ENCODE peak calls at places on chromosomes 2 and 18, in six cellular contexts. Z, G, J, Q, O and C are unnamed samples.

GRCh38 chr2:155109527-155109926 is 411.0 kb downstream of the KCNJ3 start:
- DNase-seq in Z (no peak), G (no peak), J (no peak), Q (no peak), O (no peak), C (no peak)

GRCh38 chr2:37615808-37616673 is 55.4 kb downstream of the CDC42EP3 start:
- DNase-seq in Z (no peak), G (no peak), J (no peak), Q (peak; percentile 90), O (no peak), C (no peak)

GRCh38 chr2:58866527-58866926 is 625.4 kb upstream of the FANCL start:
- DNase-seq in Z (no peak), G (no peak), J (no peak), Q (no peak), O (no peak), C (no peak)

GRCh38 chr18:51955136-51955535 is 384.9 kb upstream of the DCC start:
- DNase-seq in Z (no peak), G (no peak), J (no peak), Q (no peak), O (no peak), C (no peak)

GRCh38 chr2:43169091-43169936 is 57.1 kb downstream of the ZFP36L2 start:
- DNase-seq in Z (no peak), G (peak; percentile 49), J (no peak), Q (no peak), O (no peak), C (no peak)

GRCh38 chr2:84897773-84898172 is 7.7 kb upstream of the TMSB10 start:
- DNase-seq in Z (no peak), G (no peak), J (no peak), Q (no peak), O (no peak), C (no peak)

GRCh38 chr2:106053116-106053515 is 141.0 kb downstream of the UXS1 start:
- DNase-seq in Z (peak; percentile 31), G (peak; percentile 19), J (no peak), Q (no peak), O (peak; percentile 83), C (no peak)

GRCh38 chr2:55899881-55900280 is 23.7 kb downstream of the EFEMP1 start:
- DNase-seq in Z (peak; percentile 73), G (no peak), J (no peak), Q (no peak), O (no peak), C (no peak)

GRCh38 chr2:128467321-128467901 is 148.7 kb upstream of the HS6ST1 start:
- DNase-seq in Z (no peak), G (no peak), J (no peak), Q (peak; percentile 74), O (no peak), C (no peak)

GRCh38 chr2:99524056-99524455 is 34.2 kb upstream of the REV1 start:
- DNase-seq in Z (no peak), G (no peak), J (no peak), Q (no peak), O (no peak), C (no peak)

GRCh38 chr2:208254118-208254870 is 577 bp downstream of the IDH1 start:
- DNase-seq in Z (peak; percentile 66), G (no peak), J (peak; percentile 83), Q (peak; percentile 94), O (peak; percentile 83), C (no peak)

GRCh38 chr2:189254268-189254883 is 74.8 kb upstream of the COL5A2 start:
- DNase-seq in Z (peak; percentile 71), G (no peak), J (no peak), Q (peak; percentile 89), O (peak; percentile 71), C (no peak)

GRCh38 chr2:130332271-130333073 is 10.2 kb upstream of the IMP4 start:
- DNase-seq in Z (peak; percentile 81), G (peak; percentile 21), J (peak; percentile 65), Q (peak; percentile 93), O (peak; percentile 91), C (peak; percentile 26)

GRCh38 chr2:130328710-130329109 is 14.0 kb upstream of the IMP4 start:
- DNase-seq in Z (peak; percentile 32), G (no peak), J (no peak), Q (no peak), O (no peak), C (no peak)

DNA sequence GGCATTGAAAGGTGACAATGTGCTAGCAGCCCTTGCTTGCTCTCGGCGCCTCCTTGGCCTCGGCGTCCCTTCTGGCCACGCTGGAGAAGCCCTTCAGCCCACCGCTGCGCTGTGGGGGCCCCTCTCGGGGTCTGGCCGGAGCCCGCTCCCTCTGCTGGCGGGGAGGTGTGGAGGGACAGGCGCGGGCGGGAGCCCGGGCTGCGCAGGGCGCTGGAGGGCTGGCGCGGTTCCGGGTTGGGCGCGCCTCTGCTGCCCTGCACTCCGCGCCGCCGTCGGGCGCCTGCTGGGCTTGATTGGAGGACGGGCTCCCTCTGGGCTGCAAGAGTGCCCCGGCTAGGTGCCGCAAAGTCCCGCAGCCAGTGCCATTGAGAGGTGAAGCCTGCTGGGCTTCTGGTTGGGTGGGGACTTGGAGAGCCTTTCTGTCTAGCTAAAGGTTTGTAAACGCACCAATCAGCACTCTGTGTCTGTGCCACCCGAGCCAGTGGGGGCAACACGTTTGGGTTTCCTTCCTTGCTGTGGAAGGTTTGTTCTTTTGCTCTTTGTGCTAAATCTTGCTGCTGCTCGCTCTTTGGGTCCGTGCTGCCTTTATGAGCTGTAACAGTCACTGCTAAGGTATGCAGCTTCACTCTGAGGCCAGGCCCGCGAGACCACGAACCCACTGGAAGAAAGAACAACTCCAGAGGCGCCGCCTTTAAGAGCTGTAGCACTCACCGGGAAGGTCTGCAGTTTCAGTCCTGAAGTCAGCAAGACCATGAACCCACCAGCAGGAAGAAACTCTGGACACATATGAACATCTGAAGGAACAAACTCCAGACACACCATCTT is 14.8 kb upstream of the IMP4 start:
- DNase-seq in Z (peak; percentile 71), G (peak; percentile 41), J (no peak), Q (no peak), O (peak; percentile 57), C (no peak)
- TF ChIP-seq CTCF in Z (no peak), G (no peak), J (no peak), Q (no peak), O (no peak), C (no peak)

GRCh38 chr2:238573065-238573778 is 146.5 kb downstream of the ASB1 start:
- DNase-seq in Z (no peak), G (no peak), J (no peak), Q (no peak), O (no peak), C (no peak)

GRCh38 chr2:238570926-238571325 is 144.2 kb downstream of the ASB1 start:
- DNase-seq in Z (no peak), G (no peak), J (no peak), Q (no peak), O (no peak), C (no peak)

GRCh38 chr2:238570391-238570790 is 143.7 kb downstream of the ASB1 start:
- DNase-seq in Z (no peak), G (no peak), J (no peak), Q (no peak), O (no peak), C (no peak)

GRCh38 chr2:238573916-238574315 is 147.2 kb downstream of the ASB1 start:
- DNase-seq in Z (no peak), G (no peak), J (no peak), Q (peak; percentile 81), O (no peak), C (no peak)

GRCh38 chr2:238571626-238572372 is 145.1 kb downstream of the ASB1 start:
- DNase-seq in Z (no peak), G (no peak), J (no peak), Q (no peak), O (no peak), C (no peak)
- H3K4me3 ChIP-seq in Z (no peak overlapping the region), G (no peak overlapping the region), J (no peak overlapping the region), Q (no peak overlapping the region), O (no peak overlapping the region), C (no peak overlapping the region)

DNA sequence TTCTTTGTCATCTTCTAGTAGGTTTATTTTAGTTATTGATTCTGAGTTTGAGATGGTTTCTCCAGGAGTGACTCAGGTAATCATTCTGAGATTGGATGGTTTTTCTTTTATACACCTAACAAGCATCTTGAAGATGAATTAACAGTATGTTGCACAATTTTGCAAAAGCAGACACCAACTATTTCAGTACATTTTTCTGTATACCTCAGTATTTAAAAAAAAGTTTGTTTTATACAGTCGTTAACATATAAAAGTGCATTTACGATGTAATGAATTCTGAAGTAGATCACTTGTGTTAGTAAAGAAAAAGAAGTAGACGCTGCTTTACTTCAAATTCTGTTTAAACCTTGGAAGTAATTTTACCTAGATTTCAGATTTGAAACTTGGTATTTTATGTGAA is 3.0 kb downstream of the VAPA start:
- DNase-seq in Z (no peak), G (no peak), J (no peak), Q (no peak), O (no peak), C (no peak)
- TF ChIP-seq CTCF in Z (no peak), G (no peak), J (no peak), Q (no peak), O (no peak), C (no peak)

GRCh38 chr2:143251680-143252079 is 122.5 kb downstream of the ARHGAP15 start:
- DNase-seq in Z (no peak), G (no peak), J (no peak), Q (no peak), O (no peak), C (no peak)
- H3K4me3 ChIP-seq in Z (no peak overlapping the region), G (no peak overlapping the region), J (no peak overlapping the region), Q (no peak overlapping the region), O (no peak overlapping the region), C (no peak overlapping the region)

DNA sequence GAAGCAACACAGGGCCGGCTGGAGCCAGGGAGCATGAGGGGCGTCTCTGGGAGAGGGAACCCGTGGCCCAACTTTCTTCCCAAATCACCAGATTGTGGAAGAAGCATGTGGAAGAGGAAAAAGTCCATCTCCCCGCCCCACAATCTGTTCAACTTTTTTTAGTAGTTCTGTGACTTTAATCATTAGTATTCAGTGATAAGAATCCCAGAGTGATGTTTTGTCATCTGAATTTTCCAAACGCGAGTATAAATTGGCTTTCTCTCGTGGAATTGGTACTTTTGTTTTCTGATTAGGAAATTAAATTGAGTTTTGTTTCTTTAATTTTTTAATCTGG is 134.9 kb upstream of the EPC2 start:
- DNase-seq in Z (no peak), G (no peak), J (no peak), Q (no peak), O (no peak), C (no peak)
- TF ChIP-seq CTCF in Z (no peak), G (no peak), J (no peak), Q (no peak), O (no peak), C (no peak)